ENCODE peak calls at places on chromosome 18, in five cellular contexts. I, J, C, V and T are unnamed samples.

GRCh38 chr18:26021061-26021754 is 69.2 kb downstream of the SS18 start:
- DNase-seq in I (no peak), J (no peak), C (no peak), V (no peak), T (no peak)

GRCh38 chr18:39053569-39053968 is 1488.0 kb upstream of the CELF4 start:
- DNase-seq in I (no peak), J (peak), C (no peak), V (no peak), T (no peak)

GRCh38 chr18:79690586-79691482 is 11.2 kb downstream of the CTDP1 start:
- DNase-seq in I (no peak), J (no peak), C (no peak), V (no peak), T (peak)

GRCh38 chr18:80159713-80160636 is 50.9 kb downstream of the ADNP2 start:
- DNase-seq in I (no peak), J (no peak), C (no peak), V (no peak), T (no peak)

GRCh38 chr18:76992226-76993084 is 140.1 kb downstream of the MBP start:
- DNase-seq in I (no peak), J (peak), C (no peak), V (no peak), T (no peak)

GRCh38 chr18:78610179-78610578 is 369.4 kb upstream of the SALL3 start:
- DNase-seq in I (no peak), J (no peak), C (no peak), V (no peak), T (no peak)

GRCh38 chr18:49764032-49764431 is 49.3 kb downstream of the ACAA2 start:
- DNase-seq in I (peak), J (no peak), C (no peak), V (no peak), T (no peak)

GRCh38 chr18:29712785-29713184 is 1329.8 kb downstream of the DSC3 start:
- DNase-seq in I (no peak), J (no peak), C (no peak), V (no peak), T (no peak)

GRCh38 chr18:66734451-66734850 is 130.6 kb upstream of the CDH19 start:
- DNase-seq in I (no peak), J (no peak), C (no peak), V (no peak), T (no peak)

DNA sequence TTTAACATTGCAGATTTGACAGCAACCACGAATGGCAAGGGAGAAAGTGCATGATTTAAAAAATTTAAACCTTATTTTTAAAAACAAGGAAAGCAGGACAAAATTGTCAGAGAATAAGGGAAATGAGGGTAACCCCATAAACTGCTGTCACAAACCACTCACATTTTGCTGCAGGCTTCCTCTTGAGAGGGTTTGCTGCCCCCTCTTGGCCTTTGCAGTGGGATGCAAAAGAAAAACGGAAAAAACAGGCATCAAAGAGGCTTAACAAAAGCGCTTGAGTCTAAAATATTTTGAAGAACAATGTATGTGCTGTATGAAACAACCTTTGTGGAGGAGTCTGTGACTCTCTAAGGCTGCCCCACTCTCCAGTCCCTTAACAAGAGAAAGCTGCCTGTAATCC is 91.6 kb downstream of the TMX3 start:
- DNase-seq in I (peak), J (peak), C (peak), V (no peak), T (peak)
- H3K4me3 ChIP-seq in I (no peak), J (no peak), C (no peak), V (no peak), T (no peak)

GRCh38 chr18:3156325-3156640 is 63.5 kb downstream of the MYOM1 start:
- DNase-seq in I (no peak), J (no peak), C (no peak), V (no peak), T (no peak)
- H3K4me3 ChIP-seq in I (no peak), J (no peak), C (no peak), V (no peak), T (peak)

DNA sequence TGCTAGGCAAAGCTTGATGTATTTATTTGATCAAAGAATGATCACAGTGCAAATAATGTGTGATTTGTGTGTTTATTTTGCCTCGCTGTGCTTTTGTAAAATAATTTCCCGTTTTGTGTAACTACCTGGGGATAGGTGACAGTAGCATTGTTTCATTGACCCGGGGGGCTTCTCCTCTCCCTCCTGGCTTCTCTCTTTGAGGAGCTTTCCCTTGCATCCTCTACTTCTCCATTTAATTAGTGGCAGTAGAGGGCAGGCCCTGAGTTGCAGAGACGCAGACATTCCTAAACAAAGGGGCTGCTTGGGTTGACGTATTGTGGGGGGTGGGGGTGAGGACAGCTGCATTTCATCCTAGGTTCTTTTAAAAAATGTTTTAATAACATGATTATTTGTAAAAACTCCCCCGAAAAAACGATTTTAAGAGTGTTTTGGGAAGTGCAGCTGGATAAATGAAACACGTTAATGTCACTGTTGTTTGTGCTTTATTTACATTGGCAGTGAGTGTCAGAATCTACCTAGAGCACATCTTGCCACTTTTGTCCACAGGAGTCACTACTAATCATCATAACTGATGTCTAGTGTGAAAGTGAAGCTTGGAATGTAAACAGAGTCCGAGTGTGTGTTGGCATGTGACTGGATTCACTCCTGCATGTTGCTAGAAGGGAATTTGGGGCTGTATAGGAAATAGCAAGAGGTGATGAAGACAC is 2.2 kb downstream of the NEDD4L start:
- DNase-seq in I (no peak), J (peak), C (no peak), V (no peak), T (no peak)
- H3K4me3 ChIP-seq in I (peak), J (peak), C (peak), V (peak), T (no peak)

DNA sequence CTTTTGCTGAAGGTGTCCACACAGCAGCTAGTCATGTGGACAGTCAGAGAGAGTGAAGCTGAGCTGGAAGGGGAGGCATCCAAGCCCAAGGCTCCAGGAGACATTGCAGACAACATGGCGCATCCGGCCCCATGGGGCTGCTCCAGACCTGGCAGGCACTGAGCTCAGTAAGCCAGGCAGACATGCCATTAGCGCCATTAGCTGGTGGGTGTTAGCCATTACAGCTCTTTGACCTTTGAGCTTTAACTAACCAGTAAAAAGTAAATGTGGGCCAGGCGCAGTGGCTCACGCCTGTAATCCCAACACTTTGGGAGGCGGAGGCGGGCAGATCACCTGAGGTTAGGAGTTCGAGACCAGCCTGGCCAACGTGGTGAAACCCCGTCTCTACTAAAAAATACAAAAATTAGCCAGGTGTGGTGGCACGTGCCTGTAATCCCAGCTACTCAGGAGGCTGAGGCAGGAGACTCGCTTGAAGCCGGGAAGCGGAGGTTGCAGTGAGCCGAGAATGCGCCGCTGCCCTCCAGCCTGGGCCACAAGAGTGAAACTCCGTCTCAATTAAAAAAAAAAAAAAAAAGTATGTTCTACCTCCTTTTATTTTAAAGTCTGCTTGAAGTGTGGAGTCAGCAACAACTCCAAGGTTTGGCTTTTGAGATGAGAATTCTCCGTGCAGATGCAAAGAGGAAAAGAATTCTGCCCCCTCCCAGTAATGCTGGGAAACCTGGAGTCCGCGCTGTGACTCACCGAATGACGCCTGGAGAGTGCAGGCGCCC is 69.4 kb downstream of the TWSG1 start:
- DNase-seq in I (peak), J (peak), C (no peak), V (no peak), T (no peak)
- H3K4me3 ChIP-seq in I (no peak), J (no peak), C (no peak), V (no peak), T (no peak)

DNA sequence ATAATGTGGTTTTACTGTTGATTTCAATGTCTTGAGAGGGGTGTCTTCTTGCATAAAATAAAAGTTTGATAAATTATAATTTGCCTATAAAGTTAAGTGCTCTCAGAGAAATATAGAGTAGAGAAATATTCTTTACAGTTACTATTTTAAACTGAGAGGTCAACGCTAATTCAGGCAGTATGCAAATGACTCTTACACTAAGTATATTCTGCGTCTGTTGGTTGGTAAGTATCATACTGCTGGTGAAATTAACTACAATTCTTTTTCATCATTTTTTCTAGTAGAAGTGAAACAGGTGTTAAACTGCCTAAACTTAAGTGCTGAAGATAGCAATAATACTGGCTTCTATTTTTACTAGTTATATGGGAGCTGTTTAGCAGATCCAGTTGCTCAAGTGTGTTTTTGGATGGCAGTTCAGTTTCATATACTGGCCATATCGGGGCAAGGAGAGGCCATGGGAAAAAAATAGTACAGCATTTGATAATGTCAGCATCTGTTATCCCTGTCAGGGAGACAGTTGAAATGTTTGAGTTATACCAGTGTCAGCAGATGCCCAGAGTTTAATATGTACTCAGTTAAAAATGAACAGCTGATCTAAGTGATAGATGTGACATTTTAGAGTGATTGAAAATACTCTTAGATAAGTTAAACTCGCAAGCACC is 86.2 kb downstream of the MIB1 start:
- DNase-seq in I (no peak), J (no peak), C (no peak), V (no peak), T (no peak)
- H3K4me3 ChIP-seq in I (no peak), J (no peak), C (no peak), V (no peak), T (no peak)

DNA sequence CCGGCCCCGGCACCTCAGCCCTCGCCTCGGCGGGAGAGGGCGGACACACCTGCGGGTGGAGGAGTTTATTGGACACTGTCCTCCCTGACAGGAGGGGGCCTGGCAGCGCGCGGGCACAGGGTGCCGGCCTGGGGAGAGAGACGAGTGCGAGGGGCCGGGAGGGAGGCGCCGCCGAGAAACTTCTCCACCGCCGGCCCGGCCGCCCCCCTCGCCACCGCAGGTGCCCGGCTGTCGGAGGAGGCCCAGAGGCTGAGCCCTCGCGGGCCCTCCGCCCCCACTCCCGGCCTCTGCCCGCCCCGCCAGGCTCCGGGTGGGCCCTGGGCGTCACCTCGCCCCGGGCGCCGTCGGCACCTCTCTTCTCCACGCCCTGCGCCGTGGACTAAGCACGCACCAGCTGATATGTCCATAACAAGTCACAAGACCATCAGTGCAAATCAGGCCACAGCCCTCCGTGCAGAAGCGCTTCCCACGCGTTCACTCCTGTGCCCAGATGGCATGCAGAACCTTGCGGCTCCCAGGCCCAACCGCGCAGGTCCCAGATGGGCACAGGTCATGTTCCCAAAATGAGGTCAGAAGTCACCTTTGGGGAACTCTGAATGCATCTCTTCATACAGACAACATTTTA is 311.2 kb downstream of the CELF4 start:
- DNase-seq in I (no peak), J (no peak), C (no peak), V (no peak), T (no peak)
- H3K4me3 ChIP-seq in I (no peak), J (peak), C (no peak), V (peak), T (peak)

GRCh38 chr18:3597159-3597977 is 147.4 kb downstream of the TGIF1 start:
- DNase-seq in I (no peak), J (no peak), C (no peak), V (no peak), T (no peak)

GRCh38 chr18:3593904-3594759 is 144.2 kb downstream of the TGIF1 start:
- DNase-seq in I (peak), J (peak), C (peak), V (peak), T (peak)

GRCh38 chr18:3594760-3595241 is 144.8 kb downstream of the TGIF1 start:
- DNase-seq in I (peak), J (peak), C (no peak), V (peak), T (no peak)

GRCh38 chr18:3595282-3596273 is 145.6 kb downstream of the TGIF1 start:
- DNase-seq in I (peak), J (no peak), C (peak), V (peak), T (no peak)

DNA sequence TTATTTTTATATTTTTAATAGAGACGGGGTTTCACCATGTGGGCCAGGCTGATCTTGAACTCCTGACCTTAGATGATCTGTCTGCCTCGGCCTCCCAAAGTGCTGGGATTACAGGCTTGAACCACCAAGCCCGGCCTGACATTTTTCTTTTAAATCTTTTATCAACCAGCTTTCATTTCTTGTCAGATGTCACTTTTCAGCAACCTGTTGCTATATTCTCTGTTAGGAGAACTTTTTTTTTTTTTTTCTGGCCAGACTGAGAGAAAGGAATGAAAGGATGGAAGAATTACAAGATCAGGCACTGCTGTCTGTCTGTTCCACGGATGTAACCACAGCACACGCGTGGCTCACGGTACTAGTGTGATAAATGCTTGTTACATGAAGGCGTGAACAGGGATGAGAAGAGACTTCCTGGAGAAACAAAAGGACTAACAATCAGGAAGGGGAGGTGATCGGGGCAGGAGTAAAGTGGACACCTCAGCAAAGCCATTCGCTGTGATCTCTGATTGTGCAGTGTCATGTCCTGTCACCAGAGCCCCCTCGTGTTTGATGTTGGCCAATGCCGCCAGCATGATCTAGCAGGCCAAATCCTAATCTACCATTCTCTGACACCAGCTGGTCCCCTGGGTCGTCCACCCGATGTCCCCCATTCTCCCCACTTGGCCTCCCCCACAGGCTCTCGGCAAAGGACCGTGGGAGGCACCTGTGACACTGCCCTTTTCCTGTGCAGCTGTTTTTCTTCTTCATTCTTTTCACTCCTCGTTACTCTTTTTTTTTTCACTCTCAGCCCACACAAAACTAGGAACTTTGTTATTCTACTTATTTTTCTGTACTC is 146.6 kb downstream of the TGIF1 start:
- DNase-seq in I (peak), J (peak), C (no peak), V (no peak), T (peak)
- H3K4me3 ChIP-seq in I (no peak), J (no peak), C (peak), V (peak), T (no peak)

DNA sequence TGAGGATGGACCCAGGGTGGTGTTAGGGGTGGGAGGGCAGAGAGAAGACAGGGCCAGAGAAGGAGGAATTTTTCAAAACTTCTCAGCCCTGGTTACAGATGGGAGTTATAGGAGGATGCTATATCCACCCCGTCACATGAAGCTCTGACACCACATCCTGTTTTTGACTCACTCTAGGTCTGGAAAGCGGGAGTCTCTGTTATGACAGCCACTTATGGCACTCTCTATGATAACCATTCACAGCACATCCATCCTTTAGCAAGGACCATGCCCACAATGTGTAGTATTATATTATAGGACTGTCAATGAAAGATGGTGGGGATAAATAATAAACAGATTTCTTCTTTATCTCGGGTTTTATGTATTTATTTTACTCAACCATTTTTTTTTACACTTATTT is 461.2 kb downstream of the CDH2 start:
- DNase-seq in I (peak), J (no peak), C (no peak), V (no peak), T (no peak)
- H3K4me3 ChIP-seq in I (no peak), J (no peak), C (no peak), V (no peak), T (no peak)

DNA sequence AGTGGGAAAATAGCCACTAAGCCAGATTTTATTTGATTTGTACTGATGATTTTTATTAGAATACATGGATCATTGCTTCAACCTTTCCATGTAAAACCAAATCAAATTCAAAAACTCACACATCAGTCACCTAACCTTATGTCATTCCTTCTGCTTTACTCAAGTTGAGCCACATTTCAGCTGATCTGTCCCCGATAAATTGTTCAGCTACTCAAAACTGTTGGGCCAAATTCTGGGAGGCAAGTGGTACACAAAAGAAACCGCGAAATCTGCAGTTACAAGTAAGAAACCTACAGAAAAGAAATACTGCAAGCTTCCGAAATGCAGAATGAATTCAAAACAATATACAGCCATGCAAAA is 109.7 kb downstream of the TCF4 start:
- DNase-seq in I (no peak), J (no peak), C (no peak), V (no peak), T (no peak)
- H3K4me3 ChIP-seq in I (no peak), J (no peak), C (peak), V (peak), T (peak)

GRCh38 chr18:44075038-44075437 is 605.6 kb upstream of the SETBP1 start:
- DNase-seq in I (no peak), J (no peak), C (no peak), V (no peak), T (no peak)

GRCh38 chr18:44080054-44080453 is 600.6 kb upstream of the SETBP1 start:
- DNase-seq in I (no peak), J (no peak), C (no peak), V (no peak), T (no peak)

GRCh38 chr18:44079602-44080001 is 601.1 kb upstream of the SETBP1 start:
- DNase-seq in I (peak), J (no peak), C (peak), V (no peak), T (no peak)
- H3K4me3 ChIP-seq in I (no peak), J (no peak), C (no peak), V (no peak), T (no peak)